ENCODE peak calls at places on chromosome 3, in four cellular contexts. L, C, G and E are unnamed samples.

GRCh38 chr3:69719292-69719691 is 20.0 kb upstream of the MITF start:
- DNase-seq in L (no peak), C (no peak), G (no peak), E (no peak)

GRCh38 chr3:123028233-123028828 is 768 bp upstream of the SEMA5B start:
- DNase-seq in L (no peak), C (peak; percentile 72), G (peak; percentile 60), E (peak; percentile 37)

GRCh38 chr3:47315069-47315647 is 32.4 kb downstream of the KLHL18 start:
- DNase-seq in L (peak; percentile 57), C (no peak), G (no peak), E (peak; percentile 54)

GRCh38 chr3:81395739-81396138 is 365.7 kb downstream of the GBE1 start:
- DNase-seq in L (no peak), C (peak; percentile 4), G (peak; percentile 42), E (no peak)

GRCh38 chr3:50616770-50617095 is 218 bp upstream of the MAPKAPK3 start:
- DNase-seq in L (peak; percentile 96), C (peak; percentile 76), G (peak; percentile 97), E (peak; percentile 93)

GRCh38 chr3:196793224-196793623 is 53.6 kb downstream of the PAK2 start:
- DNase-seq in L (no peak), C (peak; percentile 69), G (peak; percentile 34), E (no peak)

GRCh38 chr3:194854290-194855024 is 168.8 kb downstream of the FAM43A start:
- DNase-seq in L (no peak), C (no peak), G (no peak), E (no peak)

GRCh38 chr3:15964605-15965061 is 166.9 kb upstream of the ANKRD28 start:
- DNase-seq in L (no peak), C (no peak), G (peak; percentile 39), E (no peak)

GRCh38 chr3:50294089-50294488 is 1.9 kb upstream of the IFRD2 start:
- DNase-seq in L (no peak), C (no peak), G (no peak), E (no peak)

GRCh38 chr3:21405671-21406667 is 345.0 kb downstream of the ZNF385D start:
- DNase-seq in L (no peak), C (no peak), G (peak; percentile 23), E (no peak)

GRCh38 chr3:107496855-107497254 is 25.9 kb upstream of the BBX start:
- DNase-seq in L (no peak), C (no peak), G (no peak), E (no peak)

GRCh38 chr3:99658274-99658673 is 19.9 kb downstream of the COL8A1 start:
- DNase-seq in L (no peak), C (no peak), G (no peak), E (no peak)

GRCh38 chr3:8482960-8483665 is 18.5 kb upstream of the LMCD1 start:
- DNase-seq in L (peak; percentile 91), C (peak; percentile 72), G (no peak), E (peak; percentile 76)

GRCh38 chr3:47347217-47347801 is 33.5 kb upstream of the PTPN23 start:
- DNase-seq in L (no peak), C (no peak), G (no peak), E (no peak)

GRCh38 chr3:131193671-131194291 is 167.1 kb downstream of the NEK11 start:
- DNase-seq in L (no peak), C (peak; percentile 9), G (no peak), E (no peak)

GRCh38 chr3:56855856-56856538 is 54.2 kb upstream of the ARHGEF3 start:
- DNase-seq in L (peak; percentile 54), C (peak; percentile 33), G (peak; percentile 68), E (peak; percentile 30)

GRCh38 chr3:106379251-106379750 is 510.5 kb upstream of the CBLB start:
- DNase-seq in L (no peak), C (no peak), G (no peak), E (no peak)

GRCh38 chr3:16266714-16267113 is 1.7 kb downstream of the OXNAD1 start:
- DNase-seq in L (no peak), C (no peak), G (no peak), E (no peak)

GRCh38 chr3:115190747-115191146 is 43.7 kb upstream of the ZBTB20 start:
- DNase-seq in L (no peak), C (no peak), G (no peak), E (no peak)

GRCh38 chr3:15305366-15305844 is 27.0 kb downstream of the SH3BP5 start:
- DNase-seq in L (no peak), C (peak; percentile 58), G (no peak), E (no peak)

GRCh38 chr3:159257954-159258353 is 456.1 kb downstream of the MFSD1 start:
- DNase-seq in L (no peak), C (no peak), G (no peak), E (no peak)

GRCh38 chr3:76859596-76859995 is 180.3 kb upstream of the ROBO2 start:
- DNase-seq in L (no peak), C (no peak), G (no peak), E (no peak)

GRCh38 chr3:170180107-170180951 is 1.2 kb downstream of the PHC3 start:
- DNase-seq in L (no peak), C (no peak), G (no peak), E (no peak)

GRCh38 chr3:103127737-103128136 is 692.9 kb downstream of the ZPLD1 start:
- DNase-seq in L (no peak), C (no peak), G (no peak), E (no peak)

GRCh38 chr3:125077864-125078263 is 22.1 kb upstream of the HEG1 start:
- DNase-seq in L (no peak), C (no peak), G (no peak), E (no peak)

GRCh38 chr3:58352624-58353023 is 19.9 kb downstream of the PXK start:
- DNase-seq in L (no peak), C (no peak), G (no peak), E (no peak)

GRCh38 chr3:78497692-78498091 is 1270.1 kb downstream of the ROBO1 start:
- DNase-seq in L (no peak), C (no peak), G (no peak), E (no peak)

GRCh38 chr3:28485164-28485563 is 136.5 kb upstream of the AZI2 start:
- DNase-seq in L (no peak), C (no peak), G (no peak), E (no peak)

GRCh38 chr3:99875925-99876781 is 58.5 kb downstream of the CMSS1 start:
- DNase-seq in L (peak; percentile 91), C (peak; percentile 36), G (peak; percentile 92), E (peak; percentile 85)

GRCh38 chr3:197541756-197542539 is 13.8 kb downstream of the BDH1 start:
- DNase-seq in L (peak; percentile 37), C (no peak), G (peak; percentile 90), E (no peak)

GRCh38 chr3:48656841-48657281 is 5.8 kb downstream of the CELSR3 start:
- DNase-seq in L (no peak), C (no peak), G (peak; percentile 69), E (no peak)

GRCh38 chr3:72520690-72521308 is 327.4 kb downstream of the SHQ1 start:
- DNase-seq in L (no peak), C (peak; percentile 27), G (no peak), E (no peak)

GRCh38 chr3:37863949-37864822 is 2.5 kb downstream of the CTDSPL start:
- DNase-seq in L (no peak), C (peak; percentile 23), G (peak; percentile 45), E (no peak)

DNA sequence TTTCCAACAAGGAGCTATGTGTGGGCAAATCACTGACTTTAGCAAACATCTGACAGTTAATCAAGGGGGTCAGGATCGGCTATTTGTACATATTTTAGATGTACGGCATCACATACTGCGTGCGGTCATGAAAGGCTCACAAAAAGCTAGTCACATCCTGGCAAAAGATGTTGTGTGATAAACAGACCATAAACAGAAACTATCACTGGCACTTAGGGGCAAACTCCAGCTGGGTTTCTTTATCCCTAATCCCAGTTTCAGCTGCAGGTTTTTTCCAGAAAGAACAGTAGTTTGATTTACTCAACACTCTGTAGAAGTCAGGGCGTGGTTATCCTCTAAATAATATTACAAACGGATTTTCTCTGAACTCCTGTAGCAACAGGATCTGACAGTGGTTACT is 112.4 kb upstream of the BHLHE40 start:
- DNase-seq in L (no peak), C (peak; percentile 63), G (no peak), E (no peak)
- H3K27ac ChIP-seq in L (no peak overlapping the region), C (peak overlapping the region; percentile 92), G (no peak overlapping the region), E (peak overlapping the region; percentile 98)

GRCh38 chr3:187735383-187735782 is 9.9 kb downstream of the BCL6 start:
- DNase-seq in L (no peak), C (no peak), G (no peak), E (no peak)
- H3K27ac ChIP-seq in L (no peak overlapping the region), C (no peak overlapping the region), G (no peak overlapping the region), E (peak overlapping the region; percentile 99)

GRCh38 chr3:168996622-168997021 is 666.9 kb downstream of the MECOM start:
- DNase-seq in L (no peak), C (no peak), G (no peak), E (no peak)
- H3K27ac ChIP-seq in L (no peak overlapping the region), C (no peak overlapping the region), G (no peak overlapping the region), E (no peak overlapping the region)

GRCh38 chr3:113454625-113455024 is 13.3 kb upstream of the CFAP44 start:
- DNase-seq in L (no peak), C (no peak), G (no peak), E (no peak)

DNA sequence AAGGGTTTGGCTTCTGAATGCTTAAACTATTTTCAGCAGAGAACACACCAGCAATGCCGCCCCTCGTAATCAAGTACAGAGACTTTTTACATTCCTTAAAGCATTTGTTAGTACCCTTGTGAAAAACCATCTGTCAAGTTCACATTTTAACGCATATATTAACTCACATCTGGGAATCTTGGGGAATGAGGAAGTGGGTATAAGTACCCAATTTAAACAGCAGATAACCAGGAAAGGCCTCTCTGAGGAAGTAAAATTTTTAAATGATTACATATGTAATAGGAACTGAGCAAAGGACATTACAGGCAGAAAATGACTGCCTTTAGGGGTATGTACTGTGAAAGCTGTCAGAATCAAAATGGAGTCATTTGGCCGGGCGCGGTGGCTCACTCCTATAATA is 12.8 kb upstream of the CFAP44 start:
- DNase-seq in L (no peak), C (no peak), G (no peak), E (no peak)
- H3K27ac ChIP-seq in L (no peak overlapping the region), C (no peak overlapping the region), G (no peak overlapping the region), E (no peak overlapping the region)

DNA sequence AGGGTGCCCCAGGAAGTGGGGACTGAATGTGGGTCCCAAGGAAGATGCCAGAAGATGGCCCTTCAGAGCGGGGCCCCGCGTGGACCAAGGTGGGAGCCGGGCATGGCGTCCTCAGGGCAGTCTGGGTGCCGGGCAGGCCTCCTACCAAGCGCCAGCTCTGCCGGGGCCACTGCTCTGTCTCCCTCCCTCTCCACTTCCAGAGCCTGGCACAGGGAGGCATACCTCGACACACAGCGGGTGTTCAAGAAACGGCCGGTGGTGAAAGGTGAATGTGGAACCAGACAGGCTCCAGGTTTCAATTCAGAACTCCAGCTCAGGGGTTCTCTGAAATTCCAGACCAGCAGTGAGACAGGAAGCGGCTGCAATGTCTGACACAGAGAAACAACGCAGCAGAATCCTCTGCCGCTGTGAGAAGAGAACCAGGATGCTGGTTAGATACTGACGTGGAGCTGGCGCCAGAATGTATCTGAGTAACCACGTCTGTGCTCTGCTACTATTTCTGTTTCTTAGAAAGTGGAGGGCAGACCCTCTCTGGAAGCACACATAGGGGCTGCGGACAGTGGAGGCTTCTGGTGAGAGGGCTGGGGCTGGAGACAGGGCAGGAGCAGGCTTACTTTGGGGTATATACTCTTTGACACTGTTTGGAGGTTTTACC is 12.8 kb downstream of the BFSP2 start:
- DNase-seq in L (no peak), C (no peak), G (no peak), E (no peak)
- H3K27ac ChIP-seq in L (no peak overlapping the region), C (no peak overlapping the region), G (no peak overlapping the region), E (no peak overlapping the region)

GRCh38 chr3:42149537-42150426 is 58.6 kb downstream of the TRAK1 start:
- DNase-seq in L (no peak), C (peak; percentile 75), G (no peak), E (no peak)
- H3K27ac ChIP-seq in L (no peak overlapping the region), C (peak overlapping the region; percentile 66), G (no peak overlapping the region), E (no peak overlapping the region)